ENCODE peak calls at places on chromosomes 6 and 20, in four cellular contexts. One of them, this sample, is unnamed.

GRCh38 chr6:56244089-56244488 is 3.3 kb downstream of the COL21A1 start:
- DNase-seq in PC-3: no peak
- DNase-seq in ACHN: no peak
- DNase-seq in SJSA1: no peak
- DNase-seq in this sample: no peak

GRCh38 chr6:32254761-32255211 is 30.9 kb upstream of the NOTCH4 start:
- DNase-seq in PC-3: no peak
- DNase-seq in ACHN: no peak
- DNase-seq in SJSA1: no peak
- DNase-seq in this sample: no peak

GRCh38 chr20:8837396-8837795 is 231.5 kb upstream of the PLCB4 start:
- DNase-seq in PC-3: peak; percentile 35
- DNase-seq in ACHN: no peak
- DNase-seq in SJSA1: no peak
- DNase-seq in this sample: no peak

GRCh38 chr20:8473459-8473858 is 341.4 kb downstream of the PLCB1 start:
- DNase-seq in PC-3: no peak
- DNase-seq in ACHN: no peak
- DNase-seq in SJSA1: no peak
- DNase-seq in this sample: no peak

GRCh38 chr6:37600287-37600916 is 97.3 kb downstream of the MDGA1 start:
- DNase-seq in PC-3: no peak
- DNase-seq in ACHN: no peak
- DNase-seq in SJSA1: no peak
- DNase-seq in this sample: no peak

GRCh38 chr6:1436334-1437306 is 47.2 kb downstream of the FOXF2 start:
- DNase-seq in PC-3: peak; percentile 92
- DNase-seq in ACHN: peak; percentile 67
- DNase-seq in SJSA1: peak; percentile 91
- DNase-seq in this sample: peak; percentile 79

GRCh38 chr20:51739722-51740249 is 28.4 kb downstream of the ATP9A start:
- DNase-seq in PC-3: no peak
- DNase-seq in ACHN: no peak
- DNase-seq in SJSA1: no peak
- DNase-seq in this sample: no peak

GRCh38 chr6:41644297-41644879 is 6.1 kb downstream of the MDFI start:
- DNase-seq in PC-3: no peak
- DNase-seq in ACHN: no peak
- DNase-seq in SJSA1: no peak
- DNase-seq in this sample: no peak

GRCh38 chr6:154308986-154309385 is 47.6 kb downstream of the IPCEF1 start:
- DNase-seq in PC-3: no peak
- DNase-seq in ACHN: no peak
- DNase-seq in SJSA1: no peak
- DNase-seq in this sample: no peak

GRCh38 chr6:12097791-12098190 is 85.7 kb downstream of the HIVEP1 start:
- DNase-seq in PC-3: peak; percentile 50
- DNase-seq in ACHN: no peak
- DNase-seq in SJSA1: no peak
- DNase-seq in this sample: no peak

GRCh38 chr6:128068110-128068460 is 167.2 kb upstream of the THEMIS start:
- DNase-seq in PC-3: no peak
- DNase-seq in ACHN: no peak
- DNase-seq in SJSA1: no peak
- DNase-seq in this sample: no peak

GRCh38 chr6:15322781-15323536 is 77.1 kb downstream of the JARID2 start:
- DNase-seq in PC-3: peak; percentile 69
- DNase-seq in ACHN: no peak
- DNase-seq in SJSA1: no peak
- DNase-seq in this sample: no peak

GRCh38 chr6:1716845-1717244 is 107.1 kb downstream of the FOXC1 start:
- DNase-seq in PC-3: no peak
- DNase-seq in ACHN: no peak
- DNase-seq in SJSA1: no peak
- DNase-seq in this sample: no peak

GRCh38 chr20:58308680-58309527 is 611 bp upstream of the RAB22A start:
- DNase-seq in PC-3: peak; percentile 39
- DNase-seq in ACHN: peak; percentile 32
- DNase-seq in SJSA1: no peak
- DNase-seq in this sample: peak; percentile 62

GRCh38 chr20:51609251-51609650 is 66.7 kb upstream of the NFATC2 start:
- DNase-seq in PC-3: no peak
- DNase-seq in ACHN: no peak
- DNase-seq in SJSA1: no peak
- DNase-seq in this sample: no peak

GRCh38 chr20:58718729-58719128 is 26.1 kb downstream of the NPEPL1 start:
- DNase-seq in PC-3: no peak
- DNase-seq in ACHN: no peak
- DNase-seq in SJSA1: no peak
- DNase-seq in this sample: peak; percentile 0